ENCODE peak calls at places on chromosomes 6 and 20, in five cellular contexts. S, M, F, N and T are unnamed samples.

GRCh38 chr6:145508107-145508506 is 227.2 kb downstream of the EPM2A start:
- DNase-seq in F (no peak), N (no peak), M (no peak), S (no peak), T (peak; percentile 6)

GRCh38 chr6:17220040-17220439 is 61.1 kb upstream of the RBM24 start:
- DNase-seq in M (no peak), S (no peak), F (no peak), N (no peak), T (no peak)

GRCh38 chr6:2988426-2989331 is 11.0 kb upstream of the NQO2 start:
- DNase-seq in S (peak; percentile 83), M (peak; percentile 84), F (peak; percentile 75), N (peak; percentile 68), T (peak; percentile 87)

GRCh38 chr6:21612067-21612745 is 18.7 kb downstream of the SOX4 start:
- DNase-seq in M (no peak), N (no peak), S (no peak), F (no peak), T (no peak)

GRCh38 chr6:53347250-53347920 is 1.4 kb downstream of the ELOVL5 start:
- DNase-seq in S (no peak), F (no peak), M (peak; percentile 61), N (no peak), T (peak; percentile 44)

GRCh38 chr6:118876814-118877213 is 17.1 kb upstream of the ASF1A start:
- DNase-seq in N (no peak), S (no peak), F (no peak), M (no peak), T (peak; percentile 5)

GRCh38 chr20:53579581-53580375 is 13.9 kb downstream of the ZNF217 start:
- DNase-seq in S (peak; percentile 33), M (peak; percentile 41), F (no peak), N (no peak), T (peak; percentile 76)

GRCh38 chr20:1324598-1325172 is 4.3 kb downstream of the SDCBP2 start:
- DNase-seq in S (peak; percentile 33), F (no peak), N (no peak), M (no peak), T (no peak)

GRCh38 chr20:1907586-1907985 is 12.4 kb downstream of the SIRPA start:
- DNase-seq in S (no peak), N (no peak), F (no peak), M (no peak), T (peak; percentile 80)

GRCh38 chr20:32581839-32582658 is 3.1 kb downstream of the NOL4L start:
- DNase-seq in S (no peak), N (no peak), F (no peak), M (no peak), T (no peak)

GRCh38 chr6:118198746-118199145 is 291.7 kb downstream of the SLC35F1 start:
- DNase-seq in M (no peak), N (no peak), S (no peak), F (no peak), T (peak; percentile 2)

GRCh38 chr6:85672050-85672449 is 29.4 kb upstream of the SYNCRIP start:
- DNase-seq in M (no peak), F (no peak), N (no peak), S (no peak), T (no peak)

GRCh38 chr6:28225056-28225834 is at the start of gene ZSCAN9:
- DNase-seq in N (peak; percentile 87), S (no peak), F (peak; percentile 70), M (peak; percentile 44), T (peak; percentile 86)

GRCh38 chr20:53891306-53891894 is 179.0 kb downstream of the BCAS1 start:
- DNase-seq in N (no peak), F (no peak), M (no peak), S (no peak), T (no peak)

GRCh38 chr6:158037021-158037420 is 55.4 kb downstream of the SYNJ2 start:
- DNase-seq in N (no peak), M (no peak), S (no peak), F (no peak), T (no peak)

GRCh38 chr6:142819603-142820335 is 125.2 kb downstream of the HIVEP2 start:
- DNase-seq in N (peak; percentile 40), S (no peak), F (no peak), M (peak; percentile 56), T (peak; percentile 90)

GRCh38 chr6:16711551-16712249 is 49.6 kb downstream of the ATXN1 start:
- DNase-seq in S (no peak), N (no peak), M (no peak), F (no peak), T (peak; percentile 42)

GRCh38 chr6:34514593-34515472 is 41.3 kb downstream of the SPDEF start:
- DNase-seq in F (no peak), M (peak; percentile 16), S (no peak), N (no peak), T (peak; percentile 13)

GRCh38 chr20:11373391-11373790 is 544.3 kb upstream of the BTBD3 start:
- DNase-seq in S (no peak), N (no peak), F (no peak), M (no peak), T (peak; percentile 58)

GRCh38 chr20:57161478-57162194 is 104.8 kb downstream of the BMP7 start:
- DNase-seq in S (no peak), F (no peak), M (no peak), N (no peak), T (no peak)

GRCh38 chr6:155985660-155986138 is 530.1 kb upstream of the NOX3 start:
- DNase-seq in S (no peak), N (no peak), M (no peak), F (no peak), T (peak; percentile 86)

GRCh38 chr6:165922309-165922794 is 245.3 kb downstream of the TBXT start:
- DNase-seq in N (no peak), S (no peak), M (no peak), F (no peak), T (peak; percentile 3)

GRCh38 chr6:132728616-132729015 is 14.8 kb upstream of the VNN1 start:
- DNase-seq in N (no peak), F (no peak), M (no peak), S (no peak), T (no peak)

GRCh38 chr20:20212675-20213096 is 155.2 kb upstream of the INSM1 start:
- DNase-seq in F (peak; percentile 82), S (no peak), N (peak; percentile 81), M (no peak), T (peak; percentile 61)

GRCh38 chr6:136922680-136922996 is 537 bp downstream of the SLC35D3 start:
- DNase-seq in F (no peak), N (no peak), S (no peak), M (no peak), T (no peak)

GRCh38 chr6:152897807-152898399 is 84.9 kb downstream of the FBXO5 start:
- DNase-seq in F (no peak), M (peak; percentile 76), S (peak; percentile 68), N (no peak), T (peak; percentile 17)